ENCODE peak calls at places on chromosomes 12 and 14, in seven cellular contexts. N, Q, H, L, E, I and W are unnamed samples.
A peak's percentile ranks its signal among the peaks of the same experiment; 100 is the strongest.

GRCh38 chr14:103391048-103391447 is 5.8 kb downstream of the MARK3 start:
- DNase-seq in N (no peak), E (peak; percentile 68), L (no peak), H (peak; percentile 61), Q (peak; percentile 27), I (peak; percentile 52), W (peak; percentile 53)

GRCh38 chr12:122813310-122813713 is 21.9 kb upstream of the HIP1R start:
- DNase-seq in Q (no peak), N (no peak), I (no peak), H (no peak), L (no peak), E (no peak), W (no peak)

GRCh38 chr12:98238513-98238912 is 276.9 kb upstream of the TMPO start:
- DNase-seq in L (no peak), E (no peak), Q (no peak), H (peak; percentile 52), N (no peak), I (no peak), W (no peak)

GRCh38 chr14:24032727-24033418 is 18.9 kb upstream of the CARMIL3 start:
- DNase-seq in Q (no peak), H (peak; percentile 66), E (no peak), N (peak; percentile 56), I (no peak), L (peak; percentile 77), W (no peak)

GRCh38 chr14:22084393-22085281 is 411.0 kb upstream of the OR4E1 start:
- DNase-seq in Q (peak; percentile 57), L (no peak), N (peak; percentile 9), E (no peak), I (peak; percentile 11), H (peak; percentile 54), W (no peak)

GRCh38 chr12:78189656-78190055 is 359.0 kb downstream of the NAV3 start:
- DNase-seq in E (no peak), Q (no peak), L (no peak), N (no peak), I (no peak), H (peak; percentile 6), W (no peak)

GRCh38 chr14:59890676-59891075 is 20.1 kb upstream of the RTN1 start:
- DNase-seq in E (no peak), Q (no peak), I (no peak), H (no peak), L (no peak), N (no peak), W (no peak)

GRCh38 chr14:70811065-70811464 is 1.8 kb upstream of the MAP3K9 start:
- DNase-seq in Q (no peak), N (no peak), H (no peak), L (no peak), E (no peak), I (no peak), W (no peak)

GRCh38 chr14:93984987-93985410 is 8.6 kb upstream of the ASB2 start:
- DNase-seq in E (peak; percentile 65), H (peak; percentile 80), Q (no peak), I (no peak), L (peak; percentile 95), N (no peak), W (peak; percentile 84)

GRCh38 chr12:41223600-41223999 is 35.5 kb downstream of the PDZRN4 start:
- DNase-seq in H (no peak), E (no peak), N (no peak), I (no peak), Q (no peak), L (no peak), W (no peak)

GRCh38 chr14:96385385-96385784 is 6.5 kb upstream of the AK7 start:
- DNase-seq in Q (no peak), I (no peak), L (no peak), H (no peak), E (no peak), N (no peak), W (no peak)

GRCh38 chr14:69553221-69553620 is 21.4 kb downstream of the CCDC177 start:
- DNase-seq in N (no peak), Q (no peak), I (no peak), E (no peak), H (peak; percentile 54), L (no peak), W (no peak)

GRCh38 chr12:13606290-13606689 is 375.1 kb downstream of the GRIN2B start:
- DNase-seq in H (no peak), Q (no peak), N (no peak), L (no peak), I (no peak), E (no peak), W (no peak)

GRCh38 chr12:124993568-124994434 is at the start of gene BRI3BP:
- DNase-seq in H (peak; percentile 90), E (no peak), I (peak; percentile 64), Q (peak; percentile 45), N (no peak), L (no peak), W (peak; percentile 85)

GRCh38 chr14:78232666-78233065 is 62.5 kb downstream of the NRXN3 start:
- DNase-seq in H (no peak), Q (no peak), N (no peak), E (no peak), L (no peak), I (no peak), W (no peak)

GRCh38 chr12:83462419-83462818 is 775.7 kb downstream of the TMTC2 start:
- DNase-seq in I (no peak), Q (no peak), L (no peak), H (no peak), E (no peak), N (no peak), W (no peak)